ENCODE peak calls at places on chromosomes 3 and 15, in six cellular contexts. One of them, this sample, is unnamed.

GRCh38 chr3:16248556-16248955 is 16.2 kb downstream of the DPH3 start:
- DNase-seq in COR-L47: no peak
- DNase-seq in H9: no peak
- DNase-seq in ACHN: no peak
- DNase-seq in right atrium auricular region: no peak
- DNase-seq in caudate nucleus: no peak
- DNase-seq in this sample: no peak

GRCh38 chr15:62742409-62743171 is 300.0 kb upstream of the TPM1 start:
- DNase-seq in COR-L47: peak
- DNase-seq in H9: peak
- DNase-seq in ACHN: peak
- DNase-seq in right atrium auricular region: peak
- DNase-seq in caudate nucleus: no peak
- DNase-seq in this sample: peak

GRCh38 chr3:73235768-73236167 is 174.3 kb downstream of the EBLN2 start:
- DNase-seq in COR-L47: no peak
- DNase-seq in H9: no peak
- DNase-seq in ACHN: no peak
- DNase-seq in right atrium auricular region: no peak
- DNase-seq in caudate nucleus: no peak
- DNase-seq in this sample: no peak

GRCh38 chr15:85865070-85865684 is 70.5 kb upstream of the KLHL25 start:
- DNase-seq in COR-L47: peak
- DNase-seq in H9: peak
- DNase-seq in ACHN: peak
- DNase-seq in right atrium auricular region: peak
- DNase-seq in caudate nucleus: no peak
- DNase-seq in this sample: no peak

GRCh38 chr3:45011756-45012441 is 14.2 kb upstream of the CLEC3B start:
- DNase-seq in COR-L47: no peak
- DNase-seq in H9: no peak
- DNase-seq in ACHN: peak
- DNase-seq in right atrium auricular region: peak
- DNase-seq in caudate nucleus: no peak
- DNase-seq in this sample: no peak

GRCh38 chr3:88168171-88168570 is 18.4 kb downstream of the C3orf38 start:
- DNase-seq in COR-L47: no peak
- DNase-seq in H9: no peak
- DNase-seq in ACHN: no peak
- DNase-seq in right atrium auricular region: no peak
- DNase-seq in caudate nucleus: no peak
- DNase-seq in this sample: no peak

GRCh38 chr3:127550758-127551157 is 39.8 kb downstream of the TPRA1 start:
- DNase-seq in COR-L47: no peak
- DNase-seq in H9: no peak
- DNase-seq in ACHN: no peak
- DNase-seq in right atrium auricular region: no peak
- DNase-seq in caudate nucleus: no peak
- DNase-seq in this sample: no peak

GRCh38 chr15:75573001-75573400 is 6.1 kb downstream of the PTPN9 start:
- DNase-seq in COR-L47: no peak
- DNase-seq in H9: no peak
- DNase-seq in ACHN: no peak
- DNase-seq in right atrium auricular region: no peak
- DNase-seq in caudate nucleus: no peak
- DNase-seq in this sample: no peak

GRCh38 chr15:93038064-93038705 is 50.8 kb downstream of the RGMA start:
- DNase-seq in COR-L47: no peak
- DNase-seq in H9: no peak
- DNase-seq in ACHN: no peak
- DNase-seq in right atrium auricular region: no peak
- DNase-seq in caudate nucleus: no peak
- DNase-seq in this sample: no peak

GRCh38 chr3:43063114-43063513 is 42.8 kb downstream of the POMGNT2 start:
- DNase-seq in COR-L47: no peak
- DNase-seq in H9: no peak
- DNase-seq in ACHN: no peak
- DNase-seq in right atrium auricular region: peak
- DNase-seq in caudate nucleus: no peak
- DNase-seq in this sample: no peak